ENCODE peak calls at places on chromosomes 4 and X, in five cellular contexts. T, B, R, F and L are unnamed samples.
A peak's percentile ranks its signal among the peaks of the same experiment; 100 is the strongest.

GRCh38 chr4:79413486-79413885 is 5.5 kb upstream of the GK2 start:
- DNase-seq in R (no peak), T (no peak), B (no peak), F (no peak), L (no peak)

GRCh38 chr4:184802203-184803015 is 23.4 kb downstream of the ACSL1 start:
- DNase-seq in R (no peak), T (no peak), B (no peak), F (no peak), L (no peak)

GRCh38 chr4:169823685-169824084 is 65.9 kb upstream of the HPF1 start:
- DNase-seq in B (peak; percentile 10), T (peak; percentile 10), F (no peak), R (no peak), L (peak; percentile 51)

GRCh38 chrX:8737883-8738282 is 5.9 kb upstream of the ANOS1 start:
- DNase-seq in R (no peak), F (no peak), B (no peak), T (no peak), L (no peak)

GRCh38 chrX:101415180-101416130 is 7.4 kb downstream of the HNRNPH2 start:
- DNase-seq in R (peak; percentile 3), B (peak; percentile 44), F (peak; percentile 66), T (no peak), L (no peak)

GRCh38 chr4:75841641-75842520 is 60.4 kb downstream of the PPEF2 start:
- DNase-seq in B (no peak), F (no peak), T (no peak), R (no peak), L (no peak)

GRCh38 chr4:132016703-132017102 is 1132.4 kb upstream of the PCDH10 start:
- DNase-seq in R (no peak), F (no peak), T (no peak), B (no peak), L (no peak)

GRCh38 chrX:4944767-4945166 is 1231.3 kb upstream of the PRKX start:
- DNase-seq in T (no peak), F (no peak), R (no peak), B (no peak), L (no peak)

GRCh38 chr4:25160714-25161598 is 707 bp upstream of the SEPSECS start:
- DNase-seq in F (no peak), B (no peak), T (no peak), R (no peak), L (peak; percentile 7)

GRCh38 chr4:40486534-40486933 is 143.1 kb downstream of the RBM47 start:
- DNase-seq in F (no peak), B (no peak), T (no peak), R (no peak), L (no peak)

GRCh38 chrX:47898024-47898423 is 61.3 kb downstream of the ZNF81 start:
- DNase-seq in B (no peak), T (no peak), R (no peak), F (no peak), L (no peak)

GRCh38 chr4:8739820-8740665 is 131.6 kb downstream of the HMX1 start:
- DNase-seq in R (no peak), T (no peak), B (no peak), F (no peak), L (no peak)

GRCh38 chr4:123743821-123744220 is 347.2 kb downstream of the SPRY1 start:
- DNase-seq in T (no peak), B (no peak), F (no peak), R (no peak), L (no peak)

GRCh38 chrX:136076942-136077341 is 70.4 kb upstream of the FHL1 start:
- DNase-seq in B (no peak), F (no peak), T (no peak), R (no peak), L (no peak)

GRCh38 chrX:40108084-40108958 is 10.6 kb upstream of the BCOR start:
- DNase-seq in F (no peak), T (no peak), B (no peak), R (peak; percentile 27), L (no peak)

GRCh38 chrX:122135070-122135469 is 1049.0 kb upstream of the GRIA3 start:
- DNase-seq in F (no peak), T (no peak), R (no peak), B (no peak), L (no peak)

GRCh38 chrX:39577206-39577605 is 520.6 kb downstream of the BCOR start:
- DNase-seq in R (no peak), T (no peak), B (no peak), F (no peak), L (no peak)

GRCh38 chr4:6894528-6895498 is 14.8 kb upstream of the TBC1D14 start:
- DNase-seq in T (no peak), F (no peak), B (no peak), R (no peak), L (no peak)

GRCh38 chr4:187175197-187175596 is 451.5 kb upstream of the FAT1 start:
- DNase-seq in T (no peak), B (no peak), R (no peak), F (no peak), L (no peak)

GRCh38 chr4:125316781-125317525 is 2.2 kb downstream of the FAT4 start:
- DNase-seq in T (peak; percentile 4), F (no peak), B (no peak), R (no peak), L (peak; percentile 25)

GRCh38 chrX:44872319-44872816 is 620 bp upstream of the KDM6A start:
- DNase-seq in R (no peak), B (peak; percentile 18), T (peak; percentile 36), F (no peak), L (no peak)

GRCh38 chr4:1728061-1728980 is 7.0 kb downstream of the TACC3 start:
- DNase-seq in B (no peak), T (no peak), F (no peak), R (no peak), L (no peak)

GRCh38 chrX:111823703-111824102 is 52.3 kb upstream of the TRPC5OS start:
- DNase-seq in T (no peak), B (no peak), R (no peak), F (no peak), L (no peak)

GRCh38 chr4:77599378-77599777 is 6.2 kb upstream of the CXCL13 start:
- DNase-seq in R (no peak), T (peak; percentile 32), B (no peak), F (no peak), L (no peak)

GRCh38 chr4:80138556-80139538 is 58.5 kb upstream of the PRDM8 start:
- DNase-seq in F (peak; percentile 20), T (peak; percentile 28), B (peak; percentile 55), R (no peak), L (no peak)

GRCh38 chrX:38095971-38096529 is 89.7 kb downstream of the SYTL5 start:
- DNase-seq in T (no peak), F (no peak), B (no peak), R (no peak), L (no peak)

GRCh38 chr4:24932831-24933230 is 20.0 kb upstream of the CCDC149 start:
- DNase-seq in R (no peak), B (no peak), T (no peak), F (no peak), L (no peak)